ENCODE peak calls at places on chromosomes 1 and 21, in seven cellular contexts. C, A, Q, U, S, I and G are unnamed samples.

GRCh38 chr1:180912801-180913616 is at the start of gene KIAA1614:
- DNase-seq in Q (no peak), U (peak), S (peak), I (no peak), A (peak), C (no peak), G (no peak)

GRCh38 chr1:22347854-22348760 is 103.5 kb upstream of the ZBTB40 start:
- DNase-seq in S (no peak), A (no peak), C (peak), U (no peak), Q (no peak), I (no peak), G (no peak)

GRCh38 chr1:6603851-6604558 is 1.3 kb upstream of the KLHL21 start:
- DNase-seq in U (peak), S (peak), Q (no peak), C (no peak), A (peak), I (no peak), G (peak)

GRCh38 chr1:220922951-220923350 is 43.7 kb downstream of the HLX start:
- DNase-seq in S (no peak), C (no peak), A (no peak), U (no peak), Q (no peak), I (no peak), G (no peak)

GRCh38 chr21:25908495-25908894 is 173.7 kb downstream of the GABPA start:
- DNase-seq in Q (no peak), I (no peak), S (no peak), C (no peak), A (no peak), U (no peak), G (no peak)

GRCh38 chr1:3618904-3619671 is 5.7 kb upstream of the TPRG1L start:
- DNase-seq in C (peak), A (peak), U (peak), I (peak), S (peak), Q (peak), G (peak)

GRCh38 chr1:95407864-95408291 is 173.9 kb downstream of the RWDD3 start:
- DNase-seq in Q (no peak), C (no peak), I (no peak), S (no peak), U (no peak), A (no peak), G (no peak)

GRCh38 chr1:205678286-205679111 is 1.8 kb downstream of the SLC45A3 start:
- DNase-seq in S (peak), C (no peak), Q (no peak), A (peak), U (no peak), I (no peak), G (no peak)

GRCh38 chr1:164780863-164781262 is 221.9 kb downstream of the PBX1 start:
- DNase-seq in C (no peak), I (no peak), U (peak), Q (no peak), A (peak), S (no peak), G (peak)

GRCh38 chr1:9903801-9904527 is 6.1 kb downstream of the CTNNBIP1 start:
- DNase-seq in I (no peak), A (no peak), U (no peak), S (no peak), C (no peak), Q (no peak), G (no peak)

GRCh38 chr1:146010126-146010738 is 11.3 kb downstream of the HJV start:
- DNase-seq in Q (no peak), U (no peak), A (no peak), S (no peak), I (no peak), C (no peak), G (no peak)

GRCh38 chr1:20184481-20184900 is 1.4 kb upstream of the UBXN10 start:
- DNase-seq in I (no peak), Q (no peak), U (no peak), C (no peak), A (peak), S (no peak), G (no peak)